ENCODE peak calls at places on chromosomes 13 and 19, in seven cellular contexts. One of them, this sample, is unnamed.

GRCh38 chr19:18846862-18847515 is 15.2 kb downstream of the UPF1 start:
- DNase-seq in GM12865: peak; percentile 78
- DNase-seq in GM23338: peak; percentile 92
- DNase-seq in thyroid gland: peak; percentile 76
- DNase-seq in hepatocyte: peak; percentile 89
- DNase-seq in cardiac fibroblast: peak; percentile 85
- DNase-seq in thoracic aorta: no peak
- DNase-seq in this sample: peak; percentile 79

GRCh38 chr13:73803997-73804396 is 330.2 kb downstream of the KLF12 start:
- DNase-seq in GM12865: no peak
- DNase-seq in GM23338: no peak
- DNase-seq in thyroid gland: no peak
- DNase-seq in hepatocyte: no peak
- DNase-seq in cardiac fibroblast: peak; percentile 11
- DNase-seq in thoracic aorta: no peak
- DNase-seq in this sample: peak; percentile 30

GRCh38 chr13:40536443-40537113 is 129.9 kb downstream of the FOXO1 start:
- DNase-seq in GM12865: no peak
- DNase-seq in GM23338: no peak
- DNase-seq in thyroid gland: peak; percentile 48
- DNase-seq in hepatocyte: peak; percentile 74
- DNase-seq in cardiac fibroblast: no peak
- DNase-seq in thoracic aorta: no peak
- DNase-seq in this sample: no peak

GRCh38 chr19:44617481-44617880 is 4.1 kb downstream of the IGSF23 start:
- DNase-seq in GM12865: no peak
- DNase-seq in GM23338: no peak
- DNase-seq in thyroid gland: no peak
- DNase-seq in hepatocyte: no peak
- DNase-seq in cardiac fibroblast: no peak
- DNase-seq in thoracic aorta: no peak
- DNase-seq in this sample: no peak

GRCh38 chr19:57088125-57088524 is 31.7 kb upstream of the USP29 start:
- DNase-seq in GM12865: no peak
- DNase-seq in GM23338: no peak
- DNase-seq in thyroid gland: no peak
- DNase-seq in hepatocyte: no peak
- DNase-seq in cardiac fibroblast: no peak
- DNase-seq in thoracic aorta: no peak
- DNase-seq in this sample: no peak

GRCh38 chr13:65985632-65986031 is 1244.5 kb downstream of the PCDH9 start:
- DNase-seq in GM12865: no peak
- DNase-seq in GM23338: peak; percentile 60
- DNase-seq in thyroid gland: no peak
- DNase-seq in hepatocyte: peak; percentile 6
- DNase-seq in cardiac fibroblast: no peak
- DNase-seq in thoracic aorta: no peak
- DNase-seq in this sample: no peak

GRCh38 chr13:40615619-40616018 is 50.8 kb downstream of the FOXO1 start:
- DNase-seq in GM12865: no peak
- DNase-seq in GM23338: no peak
- DNase-seq in thyroid gland: no peak
- DNase-seq in hepatocyte: no peak
- DNase-seq in cardiac fibroblast: no peak
- DNase-seq in thoracic aorta: no peak
- DNase-seq in this sample: peak; percentile 31

GRCh38 chr13:94664889-94665288 is 47.5 kb downstream of the SOX21 start:
- DNase-seq in GM12865: no peak
- DNase-seq in GM23338: no peak
- DNase-seq in thyroid gland: no peak
- DNase-seq in hepatocyte: no peak
- DNase-seq in cardiac fibroblast: no peak
- DNase-seq in thoracic aorta: no peak
- DNase-seq in this sample: no peak

GRCh38 chr13:45296259-45296658 is 44.7 kb downstream of the TPT1 start:
- DNase-seq in GM12865: no peak
- DNase-seq in GM23338: no peak
- DNase-seq in thyroid gland: no peak
- DNase-seq in hepatocyte: no peak
- DNase-seq in cardiac fibroblast: peak; percentile 26
- DNase-seq in thoracic aorta: no peak
- DNase-seq in this sample: no peak

GRCh38 chr13:109840201-109840892 is 54.0 kb upstream of the IRS2 start:
- DNase-seq in GM12865: no peak
- DNase-seq in GM23338: no peak
- DNase-seq in thyroid gland: no peak
- DNase-seq in hepatocyte: no peak
- DNase-seq in cardiac fibroblast: peak; percentile 56
- DNase-seq in thoracic aorta: no peak
- DNase-seq in this sample: peak; percentile 56

GRCh38 chr19:17748884-17749638 is 2.2 kb upstream of the FCHO1 start:
- DNase-seq in GM12865: no peak
- DNase-seq in GM23338: no peak
- DNase-seq in thyroid gland: no peak
- DNase-seq in hepatocyte: no peak
- DNase-seq in cardiac fibroblast: no peak
- DNase-seq in thoracic aorta: no peak
- DNase-seq in this sample: no peak
- H3K4me3 ChIP-seq in GM12865: no peak overlapping the region
- H3K4me3 ChIP-seq in GM23338: no peak overlapping the region
- H3K4me3 ChIP-seq in thyroid gland: no peak overlapping the region
- H3K4me3 ChIP-seq in hepatocyte: no peak overlapping the region
- H3K4me3 ChIP-seq in cardiac fibroblast: no peak overlapping the region
- H3K4me3 ChIP-seq in thoracic aorta: no peak overlapping the region
- H3K4me3 ChIP-seq in this sample: no peak overlapping the region

GRCh38 chr19:32291876-32292275 is 53.5 kb upstream of the ZNF507 start:
- DNase-seq in GM12865: no peak
- DNase-seq in GM23338: no peak
- DNase-seq in thyroid gland: no peak
- DNase-seq in hepatocyte: no peak
- DNase-seq in cardiac fibroblast: no peak
- DNase-seq in thoracic aorta: no peak
- DNase-seq in this sample: no peak

GRCh38 chr19:32287086-32287485 is 58.3 kb upstream of the ZNF507 start:
- DNase-seq in GM12865: no peak
- DNase-seq in GM23338: no peak
- DNase-seq in thyroid gland: no peak
- DNase-seq in hepatocyte: no peak
- DNase-seq in cardiac fibroblast: peak; percentile 17
- DNase-seq in thoracic aorta: no peak
- DNase-seq in this sample: no peak

GRCh38 chr19:32289566-32290210 is 55.7 kb upstream of the ZNF507 start:
- DNase-seq in GM12865: no peak
- DNase-seq in GM23338: no peak
- DNase-seq in thyroid gland: no peak
- DNase-seq in hepatocyte: no peak
- DNase-seq in cardiac fibroblast: no peak
- DNase-seq in thoracic aorta: no peak
- DNase-seq in this sample: no peak

DNA sequence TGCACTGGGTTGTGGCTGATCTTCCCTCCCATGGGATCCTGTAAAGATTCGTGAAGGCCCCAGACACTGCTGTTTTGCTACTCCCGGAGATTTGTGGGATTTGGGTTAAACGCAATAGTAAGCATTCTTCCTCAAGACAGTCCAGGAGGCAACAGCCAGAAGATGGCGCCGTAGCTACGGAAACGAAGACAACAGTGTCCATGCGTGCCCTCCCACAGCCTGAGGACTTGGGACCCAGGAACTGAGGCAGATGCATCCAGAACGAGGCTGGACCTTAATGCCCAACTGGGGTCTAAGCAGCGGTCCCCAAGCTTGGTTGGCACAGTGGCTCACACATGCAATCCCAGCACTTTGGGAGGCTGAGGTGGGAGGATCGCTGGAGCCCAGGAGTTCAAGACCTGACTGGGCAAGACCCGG is 57.6 kb upstream of the ZNF507 start:
- DNase-seq in GM12865: peak; percentile 25
- DNase-seq in GM23338: peak; percentile 87
- DNase-seq in thyroid gland: peak; percentile 40
- DNase-seq in hepatocyte: peak; percentile 81
- DNase-seq in cardiac fibroblast: peak; percentile 87
- DNase-seq in thoracic aorta: peak; percentile 11
- DNase-seq in this sample: peak; percentile 91
- TF ChIP-seq CTCF in GM12865: peak; percentile 29
- TF ChIP-seq CTCF in GM23338: peak; percentile 96
- TF ChIP-seq CTCF in thyroid gland: peak; percentile 41
- TF ChIP-seq CTCF in hepatocyte: peak; percentile 68
- TF ChIP-seq CTCF in cardiac fibroblast: peak; percentile 57
- TF ChIP-seq CTCF in thoracic aorta: peak; percentile 21
- TF ChIP-seq CTCF in this sample: peak; percentile 66

GRCh38 chr13:93411281-93411680 is 184.7 kb downstream of the GPC6 start:
- DNase-seq in GM12865: no peak
- DNase-seq in GM23338: no peak
- DNase-seq in thyroid gland: no peak
- DNase-seq in hepatocyte: no peak
- DNase-seq in cardiac fibroblast: peak; percentile 50
- DNase-seq in thoracic aorta: no peak
- DNase-seq in this sample: no peak

GRCh38 chr13:93413972-93414717 is 187.5 kb downstream of the GPC6 start:
- DNase-seq in GM12865: no peak
- DNase-seq in GM23338: peak; percentile 58
- DNase-seq in thyroid gland: no peak
- DNase-seq in hepatocyte: no peak
- DNase-seq in cardiac fibroblast: peak; percentile 39
- DNase-seq in thoracic aorta: no peak
- DNase-seq in this sample: no peak

GRCh38 chr13:93409816-93410215 is 183.2 kb downstream of the GPC6 start:
- DNase-seq in GM12865: no peak
- DNase-seq in GM23338: no peak
- DNase-seq in thyroid gland: no peak
- DNase-seq in hepatocyte: no peak
- DNase-seq in cardiac fibroblast: peak; percentile 26
- DNase-seq in thoracic aorta: no peak
- DNase-seq in this sample: no peak

DNA sequence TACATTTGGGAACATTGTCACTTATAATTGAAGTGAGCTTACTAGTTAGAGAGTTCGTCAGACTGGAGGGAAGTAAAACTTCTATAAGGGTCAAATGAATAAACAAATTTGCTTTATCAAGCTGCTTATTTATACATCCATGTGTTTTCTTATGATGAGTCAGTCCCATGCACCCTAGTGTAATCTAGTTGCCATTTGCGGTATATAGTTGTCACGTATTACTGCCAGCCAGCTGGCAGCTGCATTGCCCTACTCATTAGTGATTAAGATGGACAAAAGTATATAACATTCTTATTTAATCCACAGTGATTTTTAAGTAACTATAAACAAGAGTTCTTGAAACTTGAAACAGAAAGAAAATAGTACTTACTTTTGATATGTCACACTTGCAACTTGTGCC is 182.4 kb downstream of the GPC6 start:
- DNase-seq in GM12865: no peak
- DNase-seq in GM23338: no peak
- DNase-seq in thyroid gland: no peak
- DNase-seq in hepatocyte: no peak
- DNase-seq in cardiac fibroblast: no peak
- DNase-seq in thoracic aorta: no peak
- DNase-seq in this sample: no peak
- H3K4me3 ChIP-seq in GM12865: no peak overlapping the region
- H3K4me3 ChIP-seq in GM23338: no peak overlapping the region
- H3K4me3 ChIP-seq in thyroid gland: no peak overlapping the region
- H3K4me3 ChIP-seq in hepatocyte: no peak overlapping the region
- H3K4me3 ChIP-seq in cardiac fibroblast: no peak overlapping the region
- H3K4me3 ChIP-seq in thoracic aorta: no peak overlapping the region
- H3K4me3 ChIP-seq in this sample: no peak overlapping the region

GRCh38 chr19:46515879-46516350 is 20.2 kb upstream of the PNMA8B start:
- DNase-seq in GM12865: peak; percentile 38
- DNase-seq in GM23338: peak; percentile 80
- DNase-seq in thyroid gland: no peak
- DNase-seq in hepatocyte: peak; percentile 50
- DNase-seq in cardiac fibroblast: peak; percentile 60
- DNase-seq in thoracic aorta: no peak
- DNase-seq in this sample: peak; percentile 35
- TF ChIP-seq CTCF in GM12865: peak; percentile 64
- TF ChIP-seq CTCF in GM23338: peak; percentile 68
- TF ChIP-seq CTCF in thyroid gland: peak; percentile 67
- TF ChIP-seq CTCF in hepatocyte: peak; percentile 57
- TF ChIP-seq CTCF in cardiac fibroblast: peak; percentile 71
- TF ChIP-seq CTCF in thoracic aorta: peak; percentile 72
- TF ChIP-seq CTCF in this sample: peak; percentile 73

GRCh38 chr13:62997038-62997619 is 1581.5 kb upstream of the PCDH20 start:
- DNase-seq in GM12865: no peak
- DNase-seq in GM23338: no peak
- DNase-seq in thyroid gland: no peak
- DNase-seq in hepatocyte: no peak
- DNase-seq in cardiac fibroblast: no peak
- DNase-seq in thoracic aorta: no peak
- DNase-seq in this sample: no peak

DNA sequence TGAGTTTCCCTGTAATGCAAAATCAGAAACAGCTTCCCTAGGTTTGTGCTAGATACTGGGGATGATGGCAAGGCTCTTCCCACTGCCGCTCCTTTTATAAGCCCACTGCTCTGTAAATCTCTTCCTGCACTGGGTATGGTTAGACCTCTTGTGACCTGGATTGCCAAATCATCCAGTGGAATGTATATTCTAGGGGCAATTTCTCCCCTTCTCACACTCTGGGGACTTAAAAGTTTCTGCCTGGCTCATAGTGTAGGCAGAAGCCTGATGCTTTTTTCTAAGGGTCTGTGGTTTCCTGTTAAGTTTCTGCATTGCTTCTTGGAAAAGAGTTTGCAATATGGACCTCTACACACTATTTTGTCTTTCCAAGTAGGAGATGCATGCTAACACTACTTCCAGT is 1582.0 kb upstream of the PCDH20 start:
- DNase-seq in GM12865: no peak
- DNase-seq in GM23338: no peak
- DNase-seq in thyroid gland: no peak
- DNase-seq in hepatocyte: no peak
- DNase-seq in cardiac fibroblast: no peak
- DNase-seq in thoracic aorta: no peak
- DNase-seq in this sample: no peak
- H3K4me3 ChIP-seq in GM12865: no peak overlapping the region
- H3K4me3 ChIP-seq in GM23338: no peak overlapping the region
- H3K4me3 ChIP-seq in thyroid gland: no peak overlapping the region
- H3K4me3 ChIP-seq in hepatocyte: no peak overlapping the region
- H3K4me3 ChIP-seq in cardiac fibroblast: no peak overlapping the region
- H3K4me3 ChIP-seq in thoracic aorta: no peak overlapping the region
- H3K4me3 ChIP-seq in this sample: no peak overlapping the region